ENCODE peak calls at places on chromosomes 2 and 18, in seven cellular contexts. W, F, G, V, X, D and R are unnamed samples. For H3K9me3, the result is how much of the 10 kb centered on the place peaks cover.

GRCh38 chr2:9000442-9000841 is 3.0 kb downstream of the MBOAT2 start:
- DNase-seq in F (no peak), G (no peak), D (no peak), W (no peak), X (no peak), V (no peak), R (no peak)

GRCh38 chr2:36477315-36477714 is 120.7 kb downstream of the FEZ2 start:
- DNase-seq in D (no peak), G (no peak), W (no peak), F (no peak), V (no peak), X (no peak), R (no peak)

GRCh38 chr18:48901145-48902022 is 49.4 kb downstream of the SMAD7 start:
- DNase-seq in F (no peak), D (no peak), V (no peak), G (no peak), X (no peak), W (no peak), R (no peak)

GRCh38 chr18:34866739-34867138 is 156.6 kb downstream of the DTNA start:
- DNase-seq in W (no peak), X (no peak), V (no peak), D (no peak), F (no peak), G (no peak), R (no peak)

GRCh38 chr2:241137276-241138190 is 11.7 kb downstream of the PASK start:
- DNase-seq in F (no peak), G (no peak), X (no peak), V (peak), D (no peak), W (peak), R (no peak)

GRCh38 chr2:6948081-6949008 is 31.1 kb downstream of the RNF144A start:
- DNase-seq in X (no peak), W (no peak), V (no peak), F (no peak), D (no peak), G (no peak), R (no peak)

GRCh38 chr2:238141541-238142318 is 3.3 kb downstream of the KLHL30 start:
- DNase-seq in X (no peak), D (peak), V (peak), F (peak), G (no peak), W (peak), R (peak)

GRCh38 chr2:53312721-53313120 is 454.9 kb upstream of the CHAC2 start:
- DNase-seq in D (no peak), G (no peak), W (no peak), X (no peak), V (no peak), F (no peak), R (no peak)

GRCh38 chr2:159176555-159176954 is 109.9 kb downstream of the WDSUB1 start:
- DNase-seq in W (no peak), X (no peak), D (no peak), V (no peak), G (no peak), F (peak), R (no peak)

GRCh38 chr2:172647439-172647838 is 88.2 kb upstream of the RAPGEF4 start:
- DNase-seq in D (no peak), F (no peak), G (no peak), V (no peak), W (no peak), X (no peak), R (no peak)

GRCh38 chr2:201401815-201402214 is 44.7 kb upstream of the FLACC1 start:
- DNase-seq in X (no peak), F (no peak), V (no peak), D (no peak), W (no peak), G (no peak), R (no peak)

GRCh38 chr2:20467789-20468548 is 21.1 kb downstream of the RHOB start:
- DNase-seq in G (peak), W (no peak), V (peak), F (peak), D (no peak), X (no peak), R (no peak)

GRCh38 chr2:27856386-27856785 is 33.8 kb downstream of the RBKS start:
- DNase-seq in D (no peak), F (no peak), V (no peak), G (no peak), X (no peak), W (no peak), R (no peak)

GRCh38 chr2:15159751-15160177 is 401.4 kb downstream of the NBAS start:
- DNase-seq in F (no peak), W (no peak), D (no peak), X (peak), G (no peak), V (no peak), R (no peak)

GRCh38 chr2:120750488-120751210 is 15.0 kb downstream of the GLI2 start:
- DNase-seq in W (no peak), V (no peak), X (no peak), F (no peak), G (peak), D (no peak), R (peak)

GRCh38 chr18:40413160-40413559 is 1541.9 kb upstream of the PIK3C3 start:
- DNase-seq in G (no peak), F (no peak), D (no peak), W (no peak), X (no peak), V (no peak), R (peak)

GRCh38 chr18:50817898-50818250 is 1.9 kb downstream of the MRO start:
- DNase-seq in V (no peak), D (no peak), F (no peak), G (no peak), X (peak), W (no peak), R (no peak)

GRCh38 chr2:135960598-135961551 is 24.6 kb downstream of the DARS1 start:
- DNase-seq in V (no peak), W (no peak), F (no peak), X (peak), D (no peak), G (no peak), R (no peak)

GRCh38 chr18:47858607-47859006 is 71.9 kb downstream of the SMAD2 start:
- DNase-seq in G (no peak), D (no peak), V (no peak), F (no peak), W (no peak), X (no peak), R (no peak)
- H3K9me3 ChIP-seq in G (under half), D (under half), V (under half), F (under half), W (under half), X (under half), R (under half)

GRCh38 chr18:58865714-58866113 is 1.0 kb downstream of the ZNF532 start:
- DNase-seq in V (no peak), D (no peak), F (no peak), G (peak), X (no peak), W (no peak), R (no peak)
- H3K4me3 ChIP-seq in V (no peak), D (peak), F (no peak), G (peak), X (peak), W (peak), R (no peak)

DNA sequence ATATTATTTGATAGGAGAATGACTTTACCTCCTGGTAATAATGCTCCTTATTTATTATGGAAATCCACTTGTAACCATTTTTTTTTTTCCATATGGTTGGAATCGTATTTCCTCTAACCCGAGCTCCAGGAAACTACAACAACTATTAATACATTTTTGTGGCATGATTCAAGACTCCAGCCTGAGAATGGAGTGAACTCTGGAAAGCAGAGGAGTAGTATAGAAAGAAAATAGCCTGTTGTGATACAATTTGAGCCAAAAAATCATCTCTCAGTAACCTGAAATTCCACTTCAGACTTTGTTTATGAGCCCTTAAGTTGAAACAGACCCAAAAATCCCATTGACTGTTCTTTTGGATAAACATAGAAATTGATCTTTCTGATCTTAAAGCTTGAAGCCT is 921.1 kb downstream of the SOCS6 start:
- DNase-seq in W (no peak), X (no peak), F (no peak), V (no peak), D (no peak), G (no peak), R (no peak)
- H3K9me3 ChIP-seq in W (under half), X (under half), F (under half), V (under half), D (under half), G (under half), R (under half)

DNA sequence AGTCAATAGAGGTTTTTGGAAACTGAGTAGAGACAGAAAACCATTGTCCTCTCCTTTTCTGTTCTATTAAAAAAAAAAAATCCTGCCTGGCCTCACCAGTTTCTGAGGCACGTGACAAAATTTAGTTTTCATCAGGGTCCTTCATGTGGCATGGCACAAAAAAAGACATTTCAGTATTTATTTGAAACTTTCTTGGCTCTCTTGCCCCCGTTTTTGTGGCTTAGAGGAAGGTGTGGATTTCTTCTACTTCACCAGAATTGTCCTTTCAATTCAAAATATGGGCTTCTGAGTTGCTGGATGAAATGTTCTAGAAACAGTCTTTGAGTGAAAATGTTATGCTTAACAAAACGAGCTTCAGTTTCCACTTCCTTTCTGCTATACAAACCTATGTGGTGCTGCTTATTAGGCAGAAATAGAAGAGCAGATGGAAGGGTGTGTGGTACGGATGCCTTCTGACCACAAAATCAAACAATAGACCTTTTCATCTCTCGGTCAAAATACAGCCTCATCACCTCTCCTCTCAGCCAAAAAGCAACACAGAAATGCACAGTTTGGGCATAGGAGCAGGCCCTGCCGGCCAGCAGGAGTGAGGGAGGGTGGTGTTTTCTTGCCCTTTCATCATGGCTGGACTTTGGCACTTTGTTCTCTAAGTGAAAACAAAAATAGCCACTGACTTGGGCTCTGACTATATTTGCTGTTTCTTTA is 89.2 kb downstream of the SH3RF3 start:
- DNase-seq in F (no peak), V (no peak), G (no peak), D (no peak), X (peak), W (no peak), R (peak)
- H3K4me3 ChIP-seq in F (no peak), V (no peak), G (no peak), D (no peak), X (no peak), W (peak), R (no peak)

GRCh38 chr2:101801496-101801895 is 104.0 kb downstream of the MAP4K4 start:
- DNase-seq in X (no peak), D (no peak), G (no peak), W (no peak), V (no peak), F (no peak), R (no peak)

GRCh38 chr2:101803128-101803527 is 105.6 kb downstream of the MAP4K4 start:
- DNase-seq in G (no peak), F (peak), V (no peak), D (no peak), X (no peak), W (no peak), R (no peak)

GRCh38 chr2:101803945-101804696 is 106.6 kb downstream of the MAP4K4 start:
- DNase-seq in G (no peak), F (no peak), X (no peak), V (no peak), D (no peak), W (no peak), R (no peak)

GRCh38 chr2:101805146-101806088 is 107.9 kb downstream of the MAP4K4 start:
- DNase-seq in X (no peak), G (no peak), V (no peak), W (no peak), F (peak), D (no peak), R (no peak)

DNA sequence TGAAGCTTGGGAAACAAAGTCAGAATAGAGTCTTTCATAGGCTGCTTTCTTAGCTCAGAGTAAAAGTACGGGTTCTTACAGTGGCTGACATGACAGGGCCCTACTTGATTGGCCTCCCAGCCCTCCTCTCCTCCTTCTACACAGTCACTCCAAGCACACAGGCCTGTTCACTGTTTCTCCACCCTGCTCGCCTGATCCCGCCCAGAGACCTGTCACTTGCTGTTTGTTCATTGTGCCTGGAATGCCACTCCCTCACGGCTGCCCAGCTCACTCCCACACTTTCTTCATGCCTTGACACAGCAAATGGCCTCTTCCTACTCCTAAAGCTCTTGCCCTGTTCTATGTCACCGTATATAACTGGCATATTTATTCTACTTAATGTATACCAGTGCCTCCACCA is 104.8 kb downstream of the MAP4K4 start:
- DNase-seq in W (no peak), X (no peak), G (no peak), V (peak), D (peak), F (peak), R (no peak)
- H3K9me3 ChIP-seq in W (under half), X (under half), G (under half), V (under half), D (under half), F (under half), R (under half)

DNA sequence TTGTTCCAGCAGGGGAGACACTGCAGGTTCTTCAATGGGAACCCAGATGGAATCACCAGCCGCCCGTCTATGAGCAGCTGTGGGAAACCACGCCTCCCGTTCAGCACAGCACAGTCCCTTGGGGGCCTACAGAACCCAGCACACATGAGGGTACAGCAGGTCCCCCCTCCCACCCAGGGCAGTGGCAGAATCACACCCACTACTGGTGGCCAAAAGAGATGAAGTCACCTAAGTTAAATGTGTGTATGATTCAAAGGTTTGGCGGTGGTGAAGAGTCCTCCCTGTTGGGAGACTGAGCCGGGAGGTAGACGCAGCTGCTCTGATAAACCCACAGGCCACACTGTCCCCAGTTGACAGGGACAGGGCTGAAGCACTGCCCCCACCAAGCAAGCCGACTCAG is 44.3 kb downstream of the L3MBTL4 start:
- DNase-seq in F (no peak), W (no peak), X (no peak), D (no peak), G (no peak), V (no peak), R (no peak)
- H3K4me3 ChIP-seq in F (no peak), W (no peak), X (no peak), D (no peak), G (no peak), V (no peak), R (no peak)

DNA sequence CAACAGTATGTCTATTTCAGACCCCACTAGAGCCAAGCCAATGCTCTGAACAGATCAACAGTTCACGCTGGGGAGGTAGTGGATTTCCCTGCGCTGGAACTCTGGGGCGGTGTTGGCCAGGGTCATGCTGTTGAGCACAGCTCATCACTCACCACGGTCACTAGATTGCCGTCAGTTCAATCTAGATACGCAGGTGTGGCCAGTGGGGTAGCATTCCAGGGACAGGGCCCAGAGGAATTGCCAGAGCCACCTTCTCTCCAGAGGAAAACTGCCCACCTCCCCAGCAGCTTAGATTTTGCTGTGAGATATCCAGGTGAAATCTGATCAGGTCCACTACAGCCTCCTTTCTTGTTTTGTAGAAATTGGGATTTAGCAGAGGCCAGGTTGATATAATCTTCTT is 101.8 kb downstream of the SOX11 start:
- DNase-seq in X (no peak), V (no peak), W (no peak), D (no peak), F (no peak), G (no peak), R (no peak)
- H3K9me3 ChIP-seq in X (under half), V (under half), W (under half), D (under half), F (under half), G (under half), R (under half)

DNA sequence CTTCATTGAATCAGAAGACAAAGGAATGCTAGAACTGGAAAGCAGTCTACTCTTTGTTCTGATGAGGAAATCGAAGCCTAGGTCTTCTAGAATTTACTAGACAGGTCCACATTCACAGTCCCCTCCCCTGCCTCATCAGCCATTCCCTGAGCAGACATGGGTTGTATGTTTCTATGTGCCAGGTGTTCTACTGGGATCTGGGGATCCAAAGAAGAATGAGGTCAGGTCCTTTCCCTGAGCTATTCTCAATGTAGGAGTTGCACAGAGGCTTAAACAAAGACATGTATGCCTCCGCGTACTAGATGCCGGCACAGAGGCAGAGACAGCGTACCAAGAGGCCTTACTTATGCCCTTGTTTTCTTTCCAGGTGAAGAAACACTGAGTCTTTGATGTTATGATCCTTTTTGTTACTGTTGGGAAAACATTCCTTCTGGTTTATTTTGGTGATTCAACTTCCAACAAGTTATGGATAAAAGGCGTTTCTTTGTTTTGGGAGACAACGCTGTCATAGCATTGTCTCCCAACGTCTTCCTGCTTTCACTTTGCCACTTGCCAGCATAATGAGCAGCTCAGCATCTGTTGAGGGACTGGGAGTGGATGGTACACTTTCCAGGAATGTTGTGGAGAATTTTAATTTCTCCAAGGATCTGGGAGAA is 174.4 kb downstream of the ALPK2 start:
- DNase-seq in W (no peak), D (no peak), G (no peak), V (no peak), X (no peak), F (no peak), R (no peak)
- H3K4me3 ChIP-seq in W (no peak), D (no peak), G (no peak), V (no peak), X (no peak), F (no peak), R (no peak)